ENCODE peak calls at places on chromosomes 12 and 14, in five cellular contexts. Q, X, Z, N and Y are unnamed samples.
A peak's percentile ranks its signal among the peaks of the same experiment; 100 is the strongest.

GRCh38 chr14:105324080-105324778 is 9.7 kb downstream of the PACS2 start:
- DNase-seq in X (peak; percentile 68), N (no peak), Q (no peak), Z (no peak), Y (no peak)

GRCh38 chr12:12562016-12562483 is 613 bp downstream of the DUSP16 start:
- DNase-seq in Z (no peak), N (peak; percentile 70), Q (peak; percentile 31), X (peak; percentile 39), Y (no peak)

GRCh38 chr12:93786669-93787397 is 109.7 kb downstream of the CRADD start:
- DNase-seq in N (no peak), X (no peak), Q (no peak), Z (no peak), Y (no peak)

GRCh38 chr12:118467576-118467975 is 91.2 kb downstream of the SUDS3 start:
- DNase-seq in N (no peak), X (no peak), Z (no peak), Q (no peak), Y (no peak)

GRCh38 chr14:83300454-83301064 is 1766.9 kb upstream of the SEL1L start:
- DNase-seq in X (no peak), Q (no peak), Z (no peak), N (no peak), Y (no peak)

GRCh38 chr14:87852107-87852506 is 140.9 kb downstream of the GALC start:
- DNase-seq in Z (no peak), N (no peak), X (no peak), Q (no peak), Y (no peak)

GRCh38 chr12:104733717-104734175 is 224.3 kb downstream of the SLC41A2 start:
- DNase-seq in N (no peak), X (no peak), Z (no peak), Q (peak; percentile 38), Y (no peak)

GRCh38 chr14:106848330-106849121 is 1322.1 kb downstream of the TMEM121 start:
- DNase-seq in Q (no peak), Z (no peak), N (no peak), X (no peak), Y (no peak)

GRCh38 chr12:108573310-108573709 is 10.9 kb downstream of the ISCU start:
- DNase-seq in Z (no peak), X (no peak), Q (no peak), N (no peak), Y (no peak)

GRCh38 chr12:112843272-112843671 is 51.7 kb downstream of the RPH3A start:
- DNase-seq in Q (no peak), X (no peak), Z (no peak), N (no peak), Y (no peak)

GRCh38 chr14:104290756-104291122 is 152.4 kb downstream of the KIF26A start:
- DNase-seq in Z (no peak), N (peak; percentile 31), Q (no peak), X (peak; percentile 6), Y (no peak)

GRCh38 chr14:20934148-20934762 is 21.0 kb upstream of the RNASE2 start:
- DNase-seq in X (peak; percentile 20), Z (no peak), N (peak; percentile 74), Q (peak; percentile 70), Y (no peak)

GRCh38 chr12:22729898-22730443 is 105.0 kb downstream of the ETNK1 start:
- DNase-seq in N (no peak), X (no peak), Z (peak; percentile 52), Q (no peak), Y (peak; percentile 77)

GRCh38 chr12:90058721-90059120 is 350.1 kb upstream of the ATP2B1 start:
- DNase-seq in Z (peak; percentile 71), N (no peak), Q (no peak), X (no peak), Y (peak; percentile 80)

GRCh38 chr14:20477211-20477876 is 8.1 kb downstream of the PNP start:
- DNase-seq in N (no peak), Z (no peak), Q (no peak), X (peak; percentile 46), Y (no peak)

GRCh38 chr12:48824112-48824511 is 5.8 kb downstream of the CACNB3 start:
- DNase-seq in N (no peak), Z (no peak), X (no peak), Q (no peak), Y (no peak)

GRCh38 chr14:93528884-93529558 is 98.3 kb downstream of the UNC79 start:
- DNase-seq in Q (no peak), N (no peak), X (no peak), Z (no peak), Y (no peak)

GRCh38 chr12:11793896-11794295 is 144.4 kb downstream of the ETV6 start:
- DNase-seq in Q (no peak), Z (no peak), N (no peak), X (no peak), Y (no peak)

GRCh38 chr12:108594960-108595710 is 2.7 kb downstream of the TMEM119 start:
- DNase-seq in X (no peak), Q (no peak), N (no peak), Z (no peak), Y (no peak)

GRCh38 chr12:55847603-55848329 is 5.0 kb upstream of the MMP19 start:
- DNase-seq in X (peak; percentile 89), N (peak; percentile 88), Q (no peak), Z (peak; percentile 98), Y (peak; percentile 98)

GRCh38 chr14:93330609-93331000 is 2.2 kb downstream of the BTBD7 start:
- DNase-seq in Z (no peak), N (no peak), Q (no peak), X (no peak), Y (no peak)

GRCh38 chr12:68883151-68883550 is 49.8 kb downstream of the CPM start:
- DNase-seq in Z (no peak), X (no peak), Q (no peak), N (no peak), Y (no peak)

GRCh38 chr12:28390716-28391452 is 200.6 kb downstream of the CCDC91 start:
- DNase-seq in Z (peak; percentile 19), X (no peak), N (no peak), Q (no peak), Y (peak; percentile 46)

GRCh38 chr14:44564908-44565307 is 57.8 kb upstream of the FSCB start:
- DNase-seq in Q (no peak), Z (no peak), N (no peak), X (no peak), Y (no peak)

GRCh38 chr12:116454950-116455447 is 104.2 kb upstream of the MAP1LC3B2 start:
- DNase-seq in N (no peak), X (no peak), Z (peak; percentile 90), Q (no peak), Y (peak; percentile 85)

GRCh38 chr12:85843606-85844325 is 7.6 kb upstream of the RASSF9 start:
- DNase-seq in Q (no peak), X (no peak), Z (no peak), N (no peak), Y (no peak)

GRCh38 chr14:73896521-73896920 is 9.9 kb downstream of the ZNF410 start:
- DNase-seq in Z (no peak), X (no peak), Q (no peak), N (no peak), Y (no peak)

GRCh38 chr14:53411110-53411509 is 258.0 kb upstream of the DDHD1 start:
- DNase-seq in Q (no peak), X (no peak), Z (no peak), N (no peak), Y (peak; percentile 61)

GRCh38 chr12:8827551-8828347 is 5.3 kb downstream of the A2ML1 start:
- DNase-seq in X (no peak), Z (no peak), Q (no peak), N (no peak), Y (no peak)

GRCh38 chr14:96861568-96862310 is 64.6 kb downstream of the VRK1 start:
- DNase-seq in Z (no peak), X (no peak), N (no peak), Q (peak; percentile 35), Y (no peak)

GRCh38 chr14:50233335-50234250 is 2.2 kb upstream of the SOS2 start:
- DNase-seq in Q (no peak), Z (no peak), X (no peak), N (no peak), Y (no peak)

GRCh38 chr12:66942741-66943465 is 264.0 kb upstream of the GRIP1 start:
- DNase-seq in Z (no peak), X (no peak), N (no peak), Q (peak; percentile 35), Y (no peak)
- TF ChIP-seq CTCF in Z (no peak), X (no peak), N (no peak), Q (no peak), Y (no peak)

DNA sequence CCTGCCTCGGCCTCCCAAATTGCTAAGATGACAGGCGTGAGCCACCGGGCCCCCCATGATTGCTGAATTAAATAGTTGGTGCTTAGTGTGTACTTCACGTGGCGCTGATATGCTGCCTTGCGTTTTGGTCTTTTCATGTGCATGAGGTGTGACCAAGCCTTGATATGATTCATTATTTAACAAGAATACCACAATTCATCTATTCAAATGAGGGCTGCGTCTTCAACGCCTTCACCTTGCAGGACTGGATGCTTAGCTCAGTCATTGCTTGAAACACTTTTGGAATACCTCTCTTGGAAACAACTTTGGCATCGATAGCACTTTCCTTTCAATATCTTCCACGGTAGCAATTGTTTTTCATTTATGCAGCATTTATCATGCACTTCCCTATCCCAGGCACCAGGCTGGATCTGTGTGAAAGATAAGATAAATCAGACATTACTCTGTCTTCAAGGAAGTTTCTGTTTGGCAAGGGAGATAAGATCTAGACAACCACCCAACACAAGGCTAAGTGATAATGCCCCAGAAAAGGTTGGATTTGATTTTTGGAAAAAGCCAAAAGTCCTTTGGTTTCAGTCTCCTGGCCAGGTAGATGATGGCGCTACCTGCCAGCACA is 1.3 kb upstream of the TEAD4 start:
- DNase-seq in N (no peak), X (no peak), Z (no peak), Q (no peak), Y (no peak)
- TF ChIP-seq CTCF in N (no peak), X (no peak), Z (no peak), Q (no peak), Y (no peak)

GRCh38 chr12:124656214-124656516 is 88.8 kb upstream of the NCOR2 start:
- DNase-seq in Z (no peak), X (no peak), Q (no peak), N (no peak), Y (no peak)
- TF ChIP-seq CTCF in Z (no peak), X (no peak), Q (no peak), N (no peak), Y (peak; percentile 37)

DNA sequence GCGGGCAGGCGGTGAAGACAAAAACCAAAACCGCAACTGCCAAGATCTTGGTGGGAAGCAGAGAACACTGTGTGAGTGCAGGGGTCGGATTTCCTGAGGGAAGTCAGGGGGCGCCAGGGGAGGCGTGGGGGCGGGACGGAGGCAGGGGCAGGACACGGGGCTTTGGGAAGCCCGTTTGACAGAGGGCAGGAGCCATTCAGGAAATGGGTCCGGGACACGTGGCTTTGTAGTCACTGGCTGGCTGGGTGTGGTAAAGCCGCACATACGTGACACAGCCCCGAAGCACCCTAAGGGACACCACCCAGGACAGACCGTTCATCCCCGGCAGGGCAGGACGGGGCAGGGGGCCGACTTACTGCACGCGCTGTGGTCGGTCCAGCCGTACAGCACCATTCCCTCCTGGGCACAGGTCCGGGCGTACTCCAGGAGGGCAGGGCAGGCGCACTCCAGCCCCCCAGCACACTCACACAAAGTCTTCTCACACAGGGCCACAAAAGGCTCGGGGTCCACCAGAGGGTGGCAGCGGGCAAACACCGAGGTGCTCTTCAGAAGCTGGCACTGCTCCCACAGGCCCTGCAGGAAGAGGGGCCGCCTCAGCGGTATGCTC is 49.4 kb downstream of the VWF start:
- DNase-seq in Z (no peak), N (no peak), Q (no peak), X (peak; percentile 38), Y (no peak)
- TF ChIP-seq CTCF in Z (no peak), N (no peak), Q (no peak), X (no peak), Y (no peak)

GRCh38 chr14:65961004-65961403 is 525.2 kb upstream of the CCDC196 start:
- DNase-seq in N (no peak), Z (no peak), X (peak; percentile 20), Q (peak; percentile 75), Y (no peak)

GRCh38 chr14:65962952-65963351 is 523.2 kb upstream of the CCDC196 start:
- DNase-seq in Z (no peak), Q (no peak), N (no peak), X (no peak), Y (no peak)

GRCh38 chr14:65966188-65966587 is 520.0 kb upstream of the CCDC196 start:
- DNase-seq in X (no peak), N (no peak), Z (no peak), Q (no peak), Y (no peak)
- TF ChIP-seq CTCF in X (no peak), N (no peak), Z (no peak), Q (no peak), Y (no peak)